ENCODE peak calls at places on chromosomes 5 and 9, in ten cellular contexts. H is CD8-positive, alpha-beta T cell; B is NCI-H226; N is GM06990; R is activated naive CD4-positive, alpha-beta T cell treated with anti-CD3 and anti-CD28 coated beads, Interleukin-2, amount 10 ng/mL, durations not matched to agents 7 days and 5 days; Y is HEK293T; X is IMR-90; U is GM18507; M is iris pigment epithelial cell; E is RPMI7951. T is an unnamed sample.
A peak's percentile ranks its signal among the peaks of the same experiment; 100 is the strongest.

GRCh38 chr5:141513021-141513626 is 24.2 kb downstream of the PCDHGC5 start:
- DNase-seq in H (peak; percentile 36), B (no peak), N (peak; percentile 69), R (peak; percentile 29), Y (no peak), X (peak; percentile 59), U (no peak), M (peak; percentile 60), E (peak; percentile 45), T (no peak)

GRCh38 chr5:131505237-131505908 is 129.7 kb downstream of the RAPGEF6 start:
- DNase-seq in H (no peak), B (no peak), N (no peak), R (no peak), Y (no peak), X (peak; percentile 46), U (no peak), M (peak; percentile 11), E (no peak), T (no peak)

GRCh38 chr5:130471-131175 is 38.7 kb downstream of the PLEKHG4B start:
- DNase-seq in H (no peak), B (no peak), N (no peak), R (no peak), Y (no peak), X (peak; percentile 72), U (no peak), M (peak; percentile 67), E (no peak), T (no peak)

GRCh38 chr5:1479581-1480188 is 34.4 kb upstream of the SLC6A3 start:
- DNase-seq in H (peak; percentile 65), B (no peak), N (peak; percentile 66), R (peak; percentile 54), Y (peak; percentile 68), X (peak; percentile 36), U (no peak), M (peak; percentile 85), E (no peak), T (peak; percentile 85)

GRCh38 chr9:70421272-70422180 is 7.1 kb upstream of the KLF9 start:
- DNase-seq in H (peak; percentile 68), B (peak; percentile 78), N (no peak), R (peak; percentile 36), Y (no peak), X (peak; percentile 54), U (no peak), M (peak; percentile 61), E (no peak), T (no peak)

GRCh38 chr5:67196537-67197059 is at the start of gene CD180:
- DNase-seq in H (no peak), B (no peak), N (no peak), R (no peak), Y (no peak), X (no peak), U (no peak), M (no peak), E (no peak), T (no peak)

GRCh38 chr9:130295431-130295830 is 29.9 kb downstream of the HMCN2 start:
- DNase-seq in H (no peak), B (no peak), N (no peak), R (no peak), Y (no peak), X (no peak), U (no peak), M (no peak), E (no peak), T (no peak)

GRCh38 chr9:109329274-109330258 is 8.7 kb upstream of the EPB41L4B start:
- DNase-seq in H (no peak), B (peak; percentile 76), N (no peak), R (no peak), Y (peak; percentile 34), X (peak; percentile 58), U (no peak), M (peak; percentile 46), E (peak; percentile 76), T (peak; percentile 76)

GRCh38 chr9:126119731-126120130 is 206.9 kb upstream of the MVB12B start:
- DNase-seq in H (no peak), B (no peak), N (no peak), R (no peak), Y (no peak), X (no peak), U (no peak), M (no peak), E (no peak), T (no peak)

GRCh38 chr5:139475865-139476651 is 5.3 kb downstream of the SMIM33 start:
- DNase-seq in H (no peak), B (no peak), N (no peak), R (peak; percentile 20), Y (no peak), X (no peak), U (no peak), M (no peak), E (no peak), T (no peak)

GRCh38 chr5:54178207-54178606 is 132.2 kb downstream of the ARL15 start:
- DNase-seq in H (no peak), B (no peak), N (no peak), R (no peak), Y (no peak), X (no peak), U (no peak), M (no peak), E (peak; percentile 5), T (no peak)

GRCh38 chr5:102583663-102584062 is 84.9 kb upstream of the SLCO6A1 start:
- DNase-seq in H (no peak), B (no peak), N (no peak), R (no peak), Y (peak; percentile 9), X (peak; percentile 18), U (no peak), M (peak; percentile 12), E (peak; percentile 18), T (peak; percentile 5)

GRCh38 chr9:38434833-38435232 is 10.6 kb upstream of the IGFBPL1 start:
- DNase-seq in H (no peak), B (no peak), N (no peak), R (no peak), Y (no peak), X (no peak), U (no peak), M (no peak), E (no peak), T (no peak)

GRCh38 chr9:113621309-113621791 is 157.8 kb downstream of the RGS3 start:
- DNase-seq in H (no peak), B (peak; percentile 82), N (no peak), R (no peak), Y (no peak), X (peak; percentile 93), U (no peak), M (peak; percentile 86), E (peak; percentile 95), T (peak; percentile 82)

GRCh38 chr9:65403721-65404120 is 118.7 kb upstream of the FOXD4L5 start:
- DNase-seq in H (no peak), B (no peak), N (no peak), R (no peak), Y (no peak), X (no peak), U (no peak), M (no peak), E (no peak), T (no peak)

GRCh38 chr9:99433555-99433954 is 211.5 kb downstream of the SEC61B start:
- DNase-seq in H (peak; percentile 33), B (peak; percentile 77), N (peak; percentile 72), R (peak; percentile 58), Y (peak; percentile 23), X (peak; percentile 89), U (peak; percentile 45), M (peak; percentile 81), E (peak; percentile 98), T (peak; percentile 76)

GRCh38 chr9:108476574-108476973 is 379.2 kb downstream of the ACTL7B start:
- DNase-seq in H (no peak), B (peak; percentile 8), N (no peak), R (no peak), Y (no peak), X (peak; percentile 43), U (no peak), M (peak; percentile 43), E (peak; percentile 32), T (peak; percentile 12)

GRCh38 chr9:80157128-80157527 is 585.4 kb downstream of the TLE4 start:
- DNase-seq in H (no peak), B (no peak), N (no peak), R (no peak), Y (no peak), X (no peak), U (no peak), M (no peak), E (no peak), T (no peak)

GRCh38 chr9:133825555-133826198 is 87.5 kb upstream of the SARDH start:
- DNase-seq in H (no peak), B (no peak), N (no peak), R (no peak), Y (no peak), X (peak; percentile 90), U (no peak), M (peak; percentile 82), E (no peak), T (no peak)

GRCh38 chr5:82396871-82397514 is 118.8 kb upstream of the RPS23 start:
- DNase-seq in H (no peak), B (peak; percentile 89), N (no peak), R (no peak), Y (peak; percentile 54), X (peak; percentile 99), U (no peak), M (peak; percentile 100), E (peak; percentile 99), T (peak; percentile 85)

T was measured in AG08396.